ENCODE peak calls at places on chromosome 11, in six cellular contexts. One of them, this sample, is unnamed.
A peak's percentile ranks its signal among the peaks of the same experiment; 100 is the strongest.

GRCh38 chr11:133040289-133040893 is 491.9 kb downstream of the OPCML start:
- DNase-seq in posterior cingulate gyrus: no peak
- DNase-seq in stimulated activated CD8-positive, alpha-beta memory T cell treated with anti-CD3 and anti-CD28 coated beads, Interleukin-15, amount 100 ng/mL, for 4 hours: no peak
- DNase-seq in neural crest cell: no peak
- DNase-seq in H9: no peak
- DNase-seq in thoracic aorta: no peak
- DNase-seq in this sample: no peak

GRCh38 chr11:69546735-69547370 is 65.4 kb downstream of the LINC01488 start:
- DNase-seq in thoracic aorta: no peak
- DNase-seq in H9: no peak
- DNase-seq in stimulated activated CD8-positive, alpha-beta memory T cell treated with anti-CD3 and anti-CD28 coated beads, Interleukin-15, amount 100 ng/mL, for 4 hours: no peak
- DNase-seq in posterior cingulate gyrus: peak; percentile 42
- DNase-seq in neural crest cell: no peak
- DNase-seq in this sample: peak; percentile 50

GRCh38 chr11:70078796-70079616 is 889 bp downstream of the ANO1 start:
- DNase-seq in posterior cingulate gyrus: peak; percentile 66
- DNase-seq in H9: no peak
- DNase-seq in neural crest cell: no peak
- DNase-seq in stimulated activated CD8-positive, alpha-beta memory T cell treated with anti-CD3 and anti-CD28 coated beads, Interleukin-15, amount 100 ng/mL, for 4 hours: no peak
- DNase-seq in thoracic aorta: no peak
- DNase-seq in this sample: no peak

GRCh38 chr11:14455648-14456430 is 43.8 kb downstream of the COPB1 start:
- DNase-seq in posterior cingulate gyrus: no peak
- DNase-seq in H9: no peak
- DNase-seq in thoracic aorta: no peak
- DNase-seq in stimulated activated CD8-positive, alpha-beta memory T cell treated with anti-CD3 and anti-CD28 coated beads, Interleukin-15, amount 100 ng/mL, for 4 hours: no peak
- DNase-seq in neural crest cell: no peak
- DNase-seq in this sample: no peak

GRCh38 chr11:45745065-45745811 is 59.7 kb upstream of the SLC35C1 start:
- DNase-seq in stimulated activated CD8-positive, alpha-beta memory T cell treated with anti-CD3 and anti-CD28 coated beads, Interleukin-15, amount 100 ng/mL, for 4 hours: no peak
- DNase-seq in thoracic aorta: no peak
- DNase-seq in posterior cingulate gyrus: no peak
- DNase-seq in H9: no peak
- DNase-seq in neural crest cell: no peak
- DNase-seq in this sample: no peak

GRCh38 chr11:36403661-36404060 is 106.4 kb downstream of the TRAF6 start:
- DNase-seq in thoracic aorta: no peak
- DNase-seq in neural crest cell: no peak
- DNase-seq in H9: no peak
- DNase-seq in stimulated activated CD8-positive, alpha-beta memory T cell treated with anti-CD3 and anti-CD28 coated beads, Interleukin-15, amount 100 ng/mL, for 4 hours: no peak
- DNase-seq in posterior cingulate gyrus: no peak
- DNase-seq in this sample: no peak

GRCh38 chr11:15114501-15115475 is at the start of gene INSC:
- DNase-seq in posterior cingulate gyrus: no peak
- DNase-seq in thoracic aorta: no peak
- DNase-seq in neural crest cell: peak; percentile 40
- DNase-seq in H9: peak; percentile 58
- DNase-seq in stimulated activated CD8-positive, alpha-beta memory T cell treated with anti-CD3 and anti-CD28 coated beads, Interleukin-15, amount 100 ng/mL, for 4 hours: no peak
- DNase-seq in this sample: no peak

GRCh38 chr11:130315354-130315970 is 745 bp upstream of the ZBTB44 start:
- DNase-seq in thoracic aorta: no peak
- DNase-seq in posterior cingulate gyrus: no peak
- DNase-seq in H9: peak; percentile 77
- DNase-seq in neural crest cell: no peak
- DNase-seq in stimulated activated CD8-positive, alpha-beta memory T cell treated with anti-CD3 and anti-CD28 coated beads, Interleukin-15, amount 100 ng/mL, for 4 hours: peak; percentile 10
- DNase-seq in this sample: peak; percentile 52

GRCh38 chr11:104320091-104320490 is 156.1 kb upstream of the PDGFD start:
- DNase-seq in neural crest cell: no peak
- DNase-seq in thoracic aorta: no peak
- DNase-seq in stimulated activated CD8-positive, alpha-beta memory T cell treated with anti-CD3 and anti-CD28 coated beads, Interleukin-15, amount 100 ng/mL, for 4 hours: no peak
- DNase-seq in posterior cingulate gyrus: no peak
- DNase-seq in H9: no peak
- DNase-seq in this sample: no peak

GRCh38 chr11:78907636-78908035 is 333.0 kb upstream of the NARS2 start:
- DNase-seq in stimulated activated CD8-positive, alpha-beta memory T cell treated with anti-CD3 and anti-CD28 coated beads, Interleukin-15, amount 100 ng/mL, for 4 hours: no peak
- DNase-seq in posterior cingulate gyrus: no peak
- DNase-seq in H9: no peak
- DNase-seq in thoracic aorta: no peak
- DNase-seq in neural crest cell: no peak
- DNase-seq in this sample: no peak

GRCh38 chr11:119381186-119381988 is at the start of gene USP2:
- DNase-seq in H9: peak; percentile 96
- DNase-seq in thoracic aorta: peak; percentile 92
- DNase-seq in stimulated activated CD8-positive, alpha-beta memory T cell treated with anti-CD3 and anti-CD28 coated beads, Interleukin-15, amount 100 ng/mL, for 4 hours: peak; percentile 93
- DNase-seq in neural crest cell: peak; percentile 98
- DNase-seq in posterior cingulate gyrus: peak; percentile 100
- DNase-seq in this sample: peak; percentile 84

GRCh38 chr11:76783294-76783900 is at the start of gene TSKU:
- DNase-seq in stimulated activated CD8-positive, alpha-beta memory T cell treated with anti-CD3 and anti-CD28 coated beads, Interleukin-15, amount 100 ng/mL, for 4 hours: no peak
- DNase-seq in H9: peak; percentile 81
- DNase-seq in thoracic aorta: no peak
- DNase-seq in neural crest cell: peak; percentile 67
- DNase-seq in posterior cingulate gyrus: peak; percentile 69
- DNase-seq in this sample: no peak

GRCh38 chr11:1030556-1030955 is 6.0 kb downstream of the MUC6 start:
- DNase-seq in thoracic aorta: no peak
- DNase-seq in neural crest cell: no peak
- DNase-seq in posterior cingulate gyrus: no peak
- DNase-seq in H9: no peak
- DNase-seq in stimulated activated CD8-positive, alpha-beta memory T cell treated with anti-CD3 and anti-CD28 coated beads, Interleukin-15, amount 100 ng/mL, for 4 hours: no peak
- DNase-seq in this sample: no peak

GRCh38 chr11:109026891-109027489 is 362.1 kb downstream of the DDX10 start:
- DNase-seq in stimulated activated CD8-positive, alpha-beta memory T cell treated with anti-CD3 and anti-CD28 coated beads, Interleukin-15, amount 100 ng/mL, for 4 hours: no peak
- DNase-seq in H9: no peak
- DNase-seq in thoracic aorta: no peak
- DNase-seq in posterior cingulate gyrus: no peak
- DNase-seq in neural crest cell: no peak
- DNase-seq in this sample: no peak